ENCODE peak calls at places on chromosomes 6 and 20, in ten cellular contexts. One of them, this sample, is unnamed.

GRCh38 chr6:151683381-151683780 is 124.1 kb upstream of the ESR1 start:
- DNase-seq in neural progenitor cell: no peak
- DNase-seq in stomach: no peak
- DNase-seq in mesenchymal stem cell: no peak
- DNase-seq in dorsolateral prefrontal cortex: no peak
- DNase-seq in CD8-positive, alpha-beta T cell: no peak
- DNase-seq in body of pancreas: no peak
- DNase-seq in uterus: no peak
- DNase-seq in PC-9: no peak
- DNase-seq in spleen: no peak
- DNase-seq in this sample: no peak

GRCh38 chr20:62688083-62688482 is 20.6 kb upstream of the NTSR1 start:
- DNase-seq in CD8-positive, alpha-beta T cell: no peak
- DNase-seq in dorsolateral prefrontal cortex: no peak
- DNase-seq in mesenchymal stem cell: no peak
- DNase-seq in stomach: no peak
- DNase-seq in spleen: no peak
- DNase-seq in body of pancreas: no peak
- DNase-seq in PC-9: no peak
- DNase-seq in uterus: no peak
- DNase-seq in neural progenitor cell: no peak
- DNase-seq in this sample: no peak

GRCh38 chr20:57986776-57987175 is 241.7 kb downstream of the ANKRD60 start:
- DNase-seq in spleen: no peak
- DNase-seq in PC-9: no peak
- DNase-seq in CD8-positive, alpha-beta T cell: no peak
- DNase-seq in dorsolateral prefrontal cortex: no peak
- DNase-seq in uterus: no peak
- DNase-seq in body of pancreas: no peak
- DNase-seq in mesenchymal stem cell: no peak
- DNase-seq in stomach: no peak
- DNase-seq in neural progenitor cell: no peak
- DNase-seq in this sample: no peak

GRCh38 chr6:43885399-43886066 is 115.5 kb downstream of the VEGFA start:
- DNase-seq in body of pancreas: no peak
- DNase-seq in uterus: no peak
- DNase-seq in mesenchymal stem cell: no peak
- DNase-seq in CD8-positive, alpha-beta T cell: no peak
- DNase-seq in stomach: no peak
- DNase-seq in dorsolateral prefrontal cortex: no peak
- DNase-seq in PC-9: no peak
- DNase-seq in neural progenitor cell: peak; percentile 42
- DNase-seq in spleen: no peak
- DNase-seq in this sample: no peak

GRCh38 chr6:32047084-32047478 is 8.9 kb downstream of the CYP21A2 start:
- DNase-seq in spleen: no peak
- DNase-seq in CD8-positive, alpha-beta T cell: no peak
- DNase-seq in body of pancreas: no peak
- DNase-seq in PC-9: peak; percentile 59
- DNase-seq in dorsolateral prefrontal cortex: no peak
- DNase-seq in uterus: peak; percentile 77
- DNase-seq in stomach: no peak
- DNase-seq in neural progenitor cell: no peak
- DNase-seq in mesenchymal stem cell: peak; percentile 83
- DNase-seq in this sample: no peak

GRCh38 chr6:11614534-11615213 is 77.1 kb downstream of the TMEM170B start:
- DNase-seq in neural progenitor cell: no peak
- DNase-seq in uterus: no peak
- DNase-seq in body of pancreas: no peak
- DNase-seq in mesenchymal stem cell: no peak
- DNase-seq in spleen: no peak
- DNase-seq in stomach: no peak
- DNase-seq in CD8-positive, alpha-beta T cell: no peak
- DNase-seq in PC-9: no peak
- DNase-seq in dorsolateral prefrontal cortex: no peak
- DNase-seq in this sample: no peak

GRCh38 chr20:11394145-11394833 is 523.4 kb upstream of the BTBD3 start:
- DNase-seq in uterus: no peak
- DNase-seq in dorsolateral prefrontal cortex: no peak
- DNase-seq in stomach: no peak
- DNase-seq in body of pancreas: no peak
- DNase-seq in mesenchymal stem cell: peak; percentile 54
- DNase-seq in CD8-positive, alpha-beta T cell: no peak
- DNase-seq in spleen: no peak
- DNase-seq in neural progenitor cell: no peak
- DNase-seq in PC-9: no peak
- DNase-seq in this sample: no peak

GRCh38 chr20:56418385-56418861 is 6.4 kb downstream of the CASS4 start:
- DNase-seq in mesenchymal stem cell: peak; percentile 23
- DNase-seq in neural progenitor cell: no peak
- DNase-seq in body of pancreas: no peak
- DNase-seq in uterus: no peak
- DNase-seq in CD8-positive, alpha-beta T cell: no peak
- DNase-seq in dorsolateral prefrontal cortex: no peak
- DNase-seq in PC-9: no peak
- DNase-seq in stomach: no peak
- DNase-seq in spleen: no peak
- DNase-seq in this sample: peak; percentile 57

GRCh38 chr20:60959971-60960370 is 292.1 kb upstream of the CDH4 start:
- DNase-seq in neural progenitor cell: no peak
- DNase-seq in CD8-positive, alpha-beta T cell: no peak
- DNase-seq in mesenchymal stem cell: no peak
- DNase-seq in dorsolateral prefrontal cortex: no peak
- DNase-seq in body of pancreas: no peak
- DNase-seq in stomach: no peak
- DNase-seq in PC-9: no peak
- DNase-seq in spleen: no peak
- DNase-seq in uterus: no peak
- DNase-seq in this sample: no peak

GRCh38 chr20:62452475-62453095 is 23.2 kb downstream of the GATA5 start:
- DNase-seq in body of pancreas: no peak
- DNase-seq in CD8-positive, alpha-beta T cell: no peak
- DNase-seq in neural progenitor cell: no peak
- DNase-seq in mesenchymal stem cell: no peak
- DNase-seq in spleen: no peak
- DNase-seq in uterus: no peak
- DNase-seq in PC-9: no peak
- DNase-seq in dorsolateral prefrontal cortex: no peak
- DNase-seq in stomach: peak; percentile 48
- DNase-seq in this sample: no peak

GRCh38 chr6:166446567-166447065 is 63.9 kb upstream of the MPC1 start:
- DNase-seq in uterus: no peak
- DNase-seq in neural progenitor cell: no peak
- DNase-seq in body of pancreas: no peak
- DNase-seq in stomach: peak; percentile 20
- DNase-seq in CD8-positive, alpha-beta T cell: no peak
- DNase-seq in spleen: no peak
- DNase-seq in PC-9: no peak
- DNase-seq in dorsolateral prefrontal cortex: no peak
- DNase-seq in mesenchymal stem cell: no peak
- DNase-seq in this sample: no peak

GRCh38 chr6:56314683-56315523 is 67.5 kb upstream of the COL21A1 start:
- DNase-seq in mesenchymal stem cell: peak; percentile 39
- DNase-seq in CD8-positive, alpha-beta T cell: no peak
- DNase-seq in neural progenitor cell: peak; percentile 58
- DNase-seq in uterus: peak; percentile 20
- DNase-seq in spleen: no peak
- DNase-seq in stomach: no peak
- DNase-seq in body of pancreas: peak; percentile 43
- DNase-seq in PC-9: no peak
- DNase-seq in dorsolateral prefrontal cortex: no peak
- DNase-seq in this sample: no peak

GRCh38 chr6:75418233-75418632 is 75.4 kb downstream of the FILIP1 start:
- DNase-seq in dorsolateral prefrontal cortex: no peak
- DNase-seq in uterus: no peak
- DNase-seq in mesenchymal stem cell: no peak
- DNase-seq in CD8-positive, alpha-beta T cell: no peak
- DNase-seq in stomach: no peak
- DNase-seq in PC-9: no peak
- DNase-seq in body of pancreas: no peak
- DNase-seq in neural progenitor cell: no peak
- DNase-seq in spleen: no peak
- DNase-seq in this sample: no peak

GRCh38 chr20:37296371-37296770 is 6.9 kb downstream of the MANBAL start:
- DNase-seq in uterus: no peak
- DNase-seq in neural progenitor cell: no peak
- DNase-seq in mesenchymal stem cell: peak; percentile 47
- DNase-seq in CD8-positive, alpha-beta T cell: no peak
- DNase-seq in dorsolateral prefrontal cortex: no peak
- DNase-seq in body of pancreas: no peak
- DNase-seq in PC-9: no peak
- DNase-seq in stomach: no peak
- DNase-seq in spleen: no peak
- DNase-seq in this sample: no peak

GRCh38 chr6:37560737-37561103 is 61.0 kb upstream of the CCDC167 start:
- DNase-seq in uterus: no peak
- DNase-seq in stomach: no peak
- DNase-seq in mesenchymal stem cell: no peak
- DNase-seq in body of pancreas: no peak
- DNase-seq in CD8-positive, alpha-beta T cell: no peak
- DNase-seq in spleen: no peak
- DNase-seq in neural progenitor cell: no peak
- DNase-seq in dorsolateral prefrontal cortex: no peak
- DNase-seq in PC-9: no peak
- DNase-seq in this sample: no peak
- H3K4me3 ChIP-seq in uterus: no peak overlapping the region
- H3K4me3 ChIP-seq in stomach: no peak overlapping the region
- H3K4me3 ChIP-seq in mesenchymal stem cell: peak overlapping the region; percentile 64
- H3K4me3 ChIP-seq in body of pancreas: no peak overlapping the region
- H3K4me3 ChIP-seq in CD8-positive, alpha-beta T cell: no peak overlapping the region
- H3K4me3 ChIP-seq in spleen: no peak overlapping the region
- H3K4me3 ChIP-seq in neural progenitor cell: no peak overlapping the region
- H3K4me3 ChIP-seq in dorsolateral prefrontal cortex: peak overlapping the region; percentile 42
- H3K4me3 ChIP-seq in PC-9: no peak overlapping the region
- H3K4me3 ChIP-seq in this sample: no peak overlapping the region

GRCh38 chr6:88840806-88841539 is 122.4 kb downstream of the RNGTT start:
- DNase-seq in PC-9: no peak
- DNase-seq in mesenchymal stem cell: no peak
- DNase-seq in stomach: no peak
- DNase-seq in dorsolateral prefrontal cortex: no peak
- DNase-seq in body of pancreas: no peak
- DNase-seq in CD8-positive, alpha-beta T cell: no peak
- DNase-seq in spleen: no peak
- DNase-seq in neural progenitor cell: no peak
- DNase-seq in uterus: no peak
- DNase-seq in this sample: no peak
- H3K27ac ChIP-seq in PC-9: no peak overlapping the region
- H3K27ac ChIP-seq in mesenchymal stem cell: no peak overlapping the region
- H3K27ac ChIP-seq in stomach: no peak overlapping the region
- H3K27ac ChIP-seq in dorsolateral prefrontal cortex: no peak overlapping the region
- H3K27ac ChIP-seq in body of pancreas: no peak overlapping the region
- H3K27ac ChIP-seq in CD8-positive, alpha-beta T cell: no peak overlapping the region
- H3K27ac ChIP-seq in spleen: no peak overlapping the region
- H3K27ac ChIP-seq in neural progenitor cell: no peak overlapping the region
- H3K27ac ChIP-seq in uterus: no peak overlapping the region
- H3K27ac ChIP-seq in this sample: no peak overlapping the region

DNA sequence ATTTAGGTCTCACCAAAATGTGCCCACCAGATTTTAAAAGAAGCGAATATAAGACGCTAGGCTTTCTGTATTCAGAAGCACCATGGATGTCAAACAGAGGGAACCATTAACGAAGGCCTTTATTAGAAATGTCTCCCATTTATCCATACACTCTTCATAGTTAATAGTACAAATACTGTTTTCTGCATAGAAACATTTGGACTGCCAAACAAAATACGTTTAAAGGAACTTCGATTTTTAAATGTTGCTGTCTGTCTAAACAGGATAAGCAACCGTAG is 32.6 kb upstream of the HFE start:
- DNase-seq in PC-9: peak; percentile 25
- DNase-seq in spleen: no peak
- DNase-seq in stomach: no peak
- DNase-seq in dorsolateral prefrontal cortex: no peak
- DNase-seq in CD8-positive, alpha-beta T cell: no peak
- DNase-seq in body of pancreas: no peak
- DNase-seq in mesenchymal stem cell: no peak
- DNase-seq in uterus: no peak
- DNase-seq in neural progenitor cell: no peak
- DNase-seq in this sample: no peak
- H3K4me3 ChIP-seq in PC-9: peak overlapping the region; percentile 79
- H3K4me3 ChIP-seq in spleen: peak overlapping the region; percentile 25
- H3K4me3 ChIP-seq in stomach: peak overlapping the region; percentile 63
- H3K4me3 ChIP-seq in dorsolateral prefrontal cortex: peak overlapping the region; percentile 78
- H3K4me3 ChIP-seq in CD8-positive, alpha-beta T cell: peak overlapping the region; percentile 75
- H3K4me3 ChIP-seq in body of pancreas: peak overlapping the region; percentile 35
- H3K4me3 ChIP-seq in mesenchymal stem cell: peak overlapping the region; percentile 78
- H3K4me3 ChIP-seq in uterus: peak overlapping the region; percentile 62
- H3K4me3 ChIP-seq in neural progenitor cell: peak overlapping the region; percentile 90
- H3K4me3 ChIP-seq in this sample: peak overlapping the region; percentile 93

GRCh38 chr6:108585921-108586320 is 25.2 kb downstream of the FOXO3 start:
- DNase-seq in CD8-positive, alpha-beta T cell: no peak
- DNase-seq in PC-9: no peak
- DNase-seq in stomach: no peak
- DNase-seq in body of pancreas: no peak
- DNase-seq in mesenchymal stem cell: no peak
- DNase-seq in neural progenitor cell: no peak
- DNase-seq in dorsolateral prefrontal cortex: no peak
- DNase-seq in spleen: no peak
- DNase-seq in uterus: no peak
- DNase-seq in this sample: no peak

GRCh38 chr6:108591040-108591816 is 30.5 kb downstream of the FOXO3 start:
- DNase-seq in body of pancreas: no peak
- DNase-seq in mesenchymal stem cell: peak; percentile 30
- DNase-seq in stomach: no peak
- DNase-seq in PC-9: no peak
- DNase-seq in neural progenitor cell: no peak
- DNase-seq in dorsolateral prefrontal cortex: no peak
- DNase-seq in CD8-positive, alpha-beta T cell: no peak
- DNase-seq in uterus: no peak
- DNase-seq in spleen: no peak
- DNase-seq in this sample: no peak

GRCh38 chr6:108587258-108588059 is 26.7 kb downstream of the FOXO3 start:
- DNase-seq in body of pancreas: no peak
- DNase-seq in CD8-positive, alpha-beta T cell: no peak
- DNase-seq in neural progenitor cell: peak; percentile 32
- DNase-seq in uterus: no peak
- DNase-seq in mesenchymal stem cell: peak; percentile 91
- DNase-seq in stomach: no peak
- DNase-seq in dorsolateral prefrontal cortex: no peak
- DNase-seq in PC-9: no peak
- DNase-seq in spleen: no peak
- DNase-seq in this sample: no peak

GRCh38 chr6:108588586-108588985 is 27.9 kb downstream of the FOXO3 start:
- DNase-seq in CD8-positive, alpha-beta T cell: no peak
- DNase-seq in uterus: no peak
- DNase-seq in mesenchymal stem cell: peak; percentile 78
- DNase-seq in dorsolateral prefrontal cortex: no peak
- DNase-seq in neural progenitor cell: peak; percentile 42
- DNase-seq in stomach: no peak
- DNase-seq in PC-9: no peak
- DNase-seq in spleen: no peak
- DNase-seq in body of pancreas: no peak
- DNase-seq in this sample: no peak

DNA sequence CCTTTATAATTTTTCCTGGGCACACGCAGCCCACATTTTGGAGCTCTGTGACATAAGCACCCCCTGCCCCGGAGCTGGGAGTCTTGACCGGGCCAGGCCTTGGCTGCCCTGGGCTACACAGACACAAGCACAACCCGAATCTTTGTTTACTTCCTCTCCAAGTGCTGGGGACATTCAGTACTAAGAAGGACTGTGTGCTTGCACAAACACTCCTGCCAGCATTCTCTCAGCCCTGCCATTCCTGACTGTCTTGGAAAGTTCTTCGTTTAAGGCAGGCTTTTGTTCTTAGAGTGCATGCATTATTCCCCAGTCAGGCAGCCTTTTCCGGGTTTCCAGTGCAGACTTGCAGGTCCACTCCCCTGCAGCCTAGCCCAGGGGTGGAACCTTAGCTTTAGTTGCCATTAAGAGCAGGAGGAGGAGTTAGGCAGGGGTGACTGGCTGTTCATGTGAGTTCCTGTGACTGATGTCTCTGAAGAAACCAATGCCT is 28.6 kb downstream of the FOXO3 start:
- DNase-seq in dorsolateral prefrontal cortex: no peak
- DNase-seq in uterus: peak; percentile 61
- DNase-seq in PC-9: peak; percentile 90
- DNase-seq in stomach: peak; percentile 85
- DNase-seq in neural progenitor cell: peak; percentile 86
- DNase-seq in CD8-positive, alpha-beta T cell: no peak
- DNase-seq in mesenchymal stem cell: peak; percentile 88
- DNase-seq in body of pancreas: peak; percentile 72
- DNase-seq in spleen: peak; percentile 81
- DNase-seq in this sample: no peak
- H3K27ac ChIP-seq in dorsolateral prefrontal cortex: peak overlapping the region; percentile 85
- H3K27ac ChIP-seq in uterus: peak overlapping the region; percentile 86
- H3K27ac ChIP-seq in PC-9: peak overlapping the region; percentile 45
- H3K27ac ChIP-seq in stomach: peak overlapping the region; percentile 89
- H3K27ac ChIP-seq in neural progenitor cell: peak overlapping the region; percentile 83
- H3K27ac ChIP-seq in CD8-positive, alpha-beta T cell: no peak overlapping the region
- H3K27ac ChIP-seq in mesenchymal stem cell: peak overlapping the region; percentile 56
- H3K27ac ChIP-seq in body of pancreas: peak overlapping the region; percentile 80
- H3K27ac ChIP-seq in spleen: peak overlapping the region; percentile 85
- H3K27ac ChIP-seq in this sample: no peak overlapping the region

This sample was measured in naive thymus-derived CD4-positive, alpha-beta T cell.